ENCODE peak calls at places on chromosomes 4 and X, in nine cellular contexts. R is left ventricle myocardium inferior, X is spleen, O is uterus, H is body of pancreas, J is lung, D is transverse colon, A is tibial nerve, E is prostate gland. Z is an unnamed sample. For H3K9me3 and H3K4me1, the result is how much of the 10 kb centered on the place peaks cover.

GRCh38 chr4:173538148-173538902 is 8.3 kb upstream of the HAND2 start:
- DNase-seq in D (no peak), J (no peak), A (no peak), X (peak), E (no peak), H (no peak), O (peak), R (peak), Z (no peak)

GRCh38 chrX:7263330-7263729 is 115.4 kb upstream of the PUDP start:
- DNase-seq in X (no peak), A (no peak), J (no peak), D (no peak), H (no peak), O (no peak), R (no peak), E (no peak), Z (no peak)

GRCh38 chr4:76306882-76307669 is 543 bp downstream of the STBD1 start:
- DNase-seq in H (peak), J (peak), R (peak), O (peak), A (no peak), E (peak), X (peak), D (peak), Z (peak)

GRCh38 chr4:107279729-107280128 is 243.6 kb upstream of the DKK2 start:
- DNase-seq in H (no peak), J (no peak), E (no peak), R (no peak), X (no peak), D (no peak), A (no peak), O (no peak), Z (peak)

GRCh38 chr4:86452323-86452995 is 92.6 kb upstream of the MAPK10 start:
- DNase-seq in O (peak), X (no peak), E (no peak), H (no peak), D (no peak), A (no peak), J (no peak), R (no peak), Z (no peak)

GRCh38 chr4:177128306-177128705 is 181.4 kb upstream of the NEIL3 start:
- DNase-seq in R (no peak), X (no peak), H (no peak), D (no peak), J (no peak), A (no peak), O (no peak), E (no peak), Z (no peak)

GRCh38 chrX:19389217-19389616 is 45.5 kb downstream of the PDHA1 start:
- DNase-seq in R (no peak), J (no peak), E (no peak), A (no peak), X (no peak), O (no peak), H (no peak), D (no peak), Z (no peak)

GRCh38 chr4:77800483-77801259 is 18.5 kb downstream of the CNOT6L start:
- DNase-seq in R (no peak), A (no peak), D (no peak), O (no peak), J (no peak), E (no peak), X (no peak), H (no peak), Z (no peak)

GRCh38 chr4:78659264-78659663 is 107.7 kb downstream of the ANXA3 start:
- DNase-seq in H (no peak), J (no peak), D (no peak), E (no peak), X (no peak), A (no peak), O (no peak), R (no peak), Z (no peak)

GRCh38 chr4:6444587-6444986 is 27.8 kb downstream of the PPP2R2C start:
- DNase-seq in O (no peak), J (no peak), D (no peak), R (no peak), E (no peak), A (no peak), X (no peak), H (no peak), Z (no peak)

GRCh38 chr4:73683033-73683432 is 57.3 kb upstream of the CXCL8 start:
- DNase-seq in A (no peak), E (no peak), J (no peak), R (no peak), H (no peak), O (no peak), X (no peak), D (no peak), Z (no peak)

GRCh38 chrX:10634681-10635161 is 14.3 kb upstream of the MID1 start:
- DNase-seq in R (no peak), A (no peak), O (peak), H (no peak), E (no peak), J (no peak), D (no peak), X (no peak), Z (peak)

GRCh38 chrX:5650904-5651303 is 577.8 kb downstream of the NLGN4X start:
- DNase-seq in D (no peak), J (no peak), H (no peak), X (no peak), O (no peak), A (no peak), E (no peak), R (no peak), Z (no peak)

GRCh38 chrX:4320436-4320947 is 607.0 kb upstream of the PRKX start:
- DNase-seq in O (no peak), J (no peak), X (no peak), A (no peak), R (no peak), E (no peak), H (no peak), D (no peak), Z (no peak)

GRCh38 chrX:48996969-48997368 is 5.1 kb downstream of the GRIPAP1 start:
- DNase-seq in A (no peak), E (no peak), J (no peak), X (no peak), O (no peak), H (no peak), D (no peak), R (no peak), Z (no peak)

GRCh38 chr4:137015759-137016409 is 516.4 kb downstream of the PCDH18 start:
- DNase-seq in O (no peak), E (no peak), D (no peak), H (no peak), X (no peak), R (no peak), J (no peak), A (no peak), Z (no peak)

GRCh38 chrX:151958101-151958500 is 16.4 kb downstream of the GABRE start:
- DNase-seq in X (no peak), R (no peak), E (no peak), D (no peak), A (no peak), J (no peak), O (no peak), H (no peak), Z (no peak)

DNA sequence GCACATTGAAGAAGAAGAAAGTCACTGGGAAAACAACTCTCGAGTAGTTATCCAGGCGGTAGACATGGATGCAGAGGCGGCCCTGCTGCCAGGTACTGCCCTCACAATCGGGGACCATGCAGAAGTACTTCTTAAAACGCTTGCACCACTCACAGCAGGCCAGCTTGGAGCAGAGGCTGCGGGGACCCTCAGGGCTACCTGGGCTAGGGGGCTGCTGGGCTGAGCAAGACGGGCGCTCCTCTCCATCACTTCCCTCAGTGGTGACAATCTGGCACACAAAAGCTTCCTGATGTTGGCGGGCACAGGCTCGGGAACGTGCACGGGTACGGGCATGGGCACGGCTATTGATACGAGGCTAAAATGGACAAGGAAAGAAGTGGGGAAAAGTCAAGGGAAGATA is 19.7 kb downstream of the GABRE start:
- DNase-seq in J (no peak), H (no peak), E (no peak), O (no peak), X (no peak), D (no peak), R (no peak), A (no peak), Z (no peak)
- H3K9me3 ChIP-seq in J (under half), H (under half), E (under half), O (under half), X (under half), D (under half), R (under half), A (under half), Z (under half)

GRCh38 chr4:48943387-48943786 is 36.8 kb upstream of the OCIAD2 start:
- DNase-seq in O (no peak), H (no peak), X (no peak), D (no peak), J (no peak), E (no peak), A (no peak), R (no peak), Z (no peak)

GRCh38 chr4:48945981-48946380 is 39.4 kb upstream of the OCIAD2 start:
- DNase-seq in E (no peak), R (no peak), X (no peak), H (no peak), O (no peak), J (no peak), A (no peak), D (no peak), Z (no peak)

GRCh38 chr4:48947731-48948130 is 38.3 kb upstream of the CWH43 start:
- DNase-seq in E (no peak), A (no peak), D (no peak), O (no peak), H (no peak), X (no peak), J (no peak), R (no peak), Z (no peak)

GRCh38 chr4:48944252-48944651 is 37.7 kb upstream of the OCIAD2 start:
- DNase-seq in E (no peak), O (no peak), J (no peak), X (no peak), D (peak), R (no peak), H (no peak), A (no peak), Z (no peak)

DNA sequence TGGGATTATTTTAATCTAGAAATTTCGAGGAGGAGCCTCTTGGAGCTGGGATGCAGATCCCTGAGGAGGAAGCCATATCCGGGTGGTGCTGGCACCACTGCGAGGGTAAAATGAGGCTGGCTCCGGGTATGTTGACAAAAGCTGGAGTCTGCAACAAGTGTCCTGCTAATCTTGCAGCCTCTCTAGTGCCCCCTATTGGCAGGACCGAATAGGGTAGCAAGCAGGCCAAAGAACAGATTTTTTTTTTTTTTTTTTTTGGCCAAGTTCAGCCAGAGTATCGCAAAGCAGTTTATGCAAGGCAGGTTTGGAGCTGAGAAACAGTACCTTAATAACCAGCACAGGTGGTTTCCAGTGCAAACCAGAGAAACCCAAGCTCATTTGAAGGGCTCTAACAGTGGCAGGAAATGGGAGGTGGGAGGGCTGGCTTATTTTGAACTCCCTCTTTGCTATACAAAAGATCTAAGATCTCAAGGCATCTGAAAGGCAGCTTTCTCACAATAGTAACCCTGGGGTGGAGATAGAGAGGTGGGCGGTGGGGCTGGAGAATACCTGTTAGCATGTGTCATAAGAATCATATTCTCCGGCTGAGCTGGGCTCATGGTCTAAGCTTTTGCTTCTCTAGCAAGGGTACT is 38.2 kb upstream of the OCIAD2 start:
- DNase-seq in X (no peak), A (no peak), R (no peak), O (no peak), H (no peak), D (peak), J (no peak), E (no peak), Z (no peak)
- H3K4me1 ChIP-seq in X (under half), A (under half), R (under half), O (under half), H (under half), D (under half), J (under half), E (under half), Z (under half)

GRCh38 chrX:132861076-132861475 is 97.4 kb downstream of the HS6ST2 start:
- DNase-seq in O (no peak), D (no peak), H (no peak), E (no peak), X (no peak), R (no peak), J (no peak), A (no peak), Z (no peak)

GRCh38 chrX:132853040-132853439 is 105.4 kb downstream of the HS6ST2 start:
- DNase-seq in X (no peak), R (no peak), E (no peak), H (no peak), A (no peak), J (no peak), O (no peak), D (no peak), Z (no peak)

GRCh38 chrX:132855760-132856341 is 102.6 kb downstream of the HS6ST2 start:
- DNase-seq in X (no peak), J (no peak), H (no peak), A (no peak), D (no peak), R (no peak), O (no peak), E (no peak), Z (no peak)

GRCh38 chrX:132860200-132860599 is 98.2 kb downstream of the HS6ST2 start:
- DNase-seq in A (no peak), J (no peak), D (no peak), X (no peak), O (no peak), H (no peak), E (no peak), R (no peak), Z (no peak)

GRCh38 chrX:132858018-132858417 is 100.4 kb downstream of the HS6ST2 start:
- DNase-seq in A (no peak), X (no peak), D (no peak), J (no peak), O (no peak), R (no peak), E (no peak), H (no peak), Z (no peak)
- H3K27ac ChIP-seq in A (no peak), X (no peak), D (no peak), J (no peak), O (no peak), R (no peak), E (no peak), H (no peak), Z (no peak)

DNA sequence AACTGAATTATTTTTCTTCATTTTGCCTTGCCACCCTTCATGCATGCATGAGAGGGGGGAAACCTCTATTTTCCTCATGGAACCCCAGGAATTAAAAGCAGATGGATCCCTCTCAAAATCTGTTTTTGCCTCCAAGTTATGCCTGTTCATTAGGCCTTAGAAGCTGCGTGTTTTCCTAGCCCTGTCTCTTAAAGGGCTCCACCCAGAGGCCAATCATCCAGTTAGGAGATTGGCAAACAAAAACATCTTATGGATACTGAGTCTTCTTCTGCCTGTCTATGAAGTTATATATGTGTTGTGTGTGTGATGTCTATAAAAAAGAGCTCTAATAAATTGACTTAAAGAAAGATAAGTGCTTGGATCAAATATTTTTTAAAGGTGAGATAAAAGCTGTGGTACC is 142.9 kb downstream of the ANAPC10 start:
- DNase-seq in R (no peak), D (no peak), O (no peak), H (no peak), X (no peak), A (no peak), J (no peak), E (no peak), Z (no peak)
- H3K9me3 ChIP-seq in R (half or more), D (under half), O (under half), H (under half), X (under half), A (under half), J (under half), E (under half), Z (under half)

GRCh38 chr4:10117424-10118354 is 1.1 kb upstream of the WDR1 start:
- DNase-seq in X (no peak), D (peak), O (peak), A (no peak), J (peak), R (no peak), H (no peak), E (no peak), Z (no peak)
- H3K4me1 ChIP-seq in X (half or more), D (half or more), O (under half), A (under half), J (under half), R (under half), H (under half), E (under half), Z (under half)

GRCh38 chr4:151921811-151922210 is 161.0 kb upstream of the GATB start:
- DNase-seq in A (no peak), E (no peak), H (no peak), X (no peak), J (no peak), D (no peak), O (no peak), R (no peak), Z (peak)
- H3K27ac ChIP-seq in A (no peak), E (no peak), H (no peak), X (no peak), J (no peak), D (no peak), O (no peak), R (no peak), Z (peak)

GRCh38 chrX:142998447-142999208 is 27.1 kb upstream of the SPANXN4 start:
- DNase-seq in E (no peak), R (no peak), J (no peak), X (no peak), A (no peak), H (no peak), D (no peak), O (no peak), Z (no peak)
- H3K9me3 ChIP-seq in E (under half), R (under half), J (under half), X (under half), A (under half), H (under half), D (under half), O (under half), Z (under half)

GRCh38 chr4:169070071-169070894 is 60.2 kb upstream of the CBR4 start:
- DNase-seq in D (peak), A (no peak), O (peak), J (peak), H (peak), X (no peak), R (peak), E (peak), Z (peak)

GRCh38 chr4:169074117-169074516 is 64.1 kb upstream of the CBR4 start:
- DNase-seq in R (no peak), E (no peak), O (no peak), D (no peak), J (no peak), A (no peak), X (no peak), H (no peak), Z (no peak)

GRCh38 chr4:169070895-169071218 is 60.8 kb upstream of the CBR4 start:
- DNase-seq in E (peak), X (no peak), J (peak), H (peak), R (no peak), O (no peak), D (peak), A (no peak), Z (no peak)

GRCh38 chr4:169068423-169068822 is 58.4 kb upstream of the CBR4 start:
- DNase-seq in O (no peak), J (no peak), R (no peak), A (no peak), D (no peak), X (no peak), E (no peak), H (no peak), Z (no peak)

GRCh38 chr4:169071781-169072180 is 61.7 kb upstream of the CBR4 start:
- DNase-seq in E (no peak), O (no peak), X (no peak), D (no peak), J (no peak), A (no peak), R (no peak), H (no peak), Z (no peak)
- H3K4me1 ChIP-seq in E (under half), O (under half), X (under half), D (under half), J (under half), A (under half), R (under half), H (under half), Z (under half)

DNA sequence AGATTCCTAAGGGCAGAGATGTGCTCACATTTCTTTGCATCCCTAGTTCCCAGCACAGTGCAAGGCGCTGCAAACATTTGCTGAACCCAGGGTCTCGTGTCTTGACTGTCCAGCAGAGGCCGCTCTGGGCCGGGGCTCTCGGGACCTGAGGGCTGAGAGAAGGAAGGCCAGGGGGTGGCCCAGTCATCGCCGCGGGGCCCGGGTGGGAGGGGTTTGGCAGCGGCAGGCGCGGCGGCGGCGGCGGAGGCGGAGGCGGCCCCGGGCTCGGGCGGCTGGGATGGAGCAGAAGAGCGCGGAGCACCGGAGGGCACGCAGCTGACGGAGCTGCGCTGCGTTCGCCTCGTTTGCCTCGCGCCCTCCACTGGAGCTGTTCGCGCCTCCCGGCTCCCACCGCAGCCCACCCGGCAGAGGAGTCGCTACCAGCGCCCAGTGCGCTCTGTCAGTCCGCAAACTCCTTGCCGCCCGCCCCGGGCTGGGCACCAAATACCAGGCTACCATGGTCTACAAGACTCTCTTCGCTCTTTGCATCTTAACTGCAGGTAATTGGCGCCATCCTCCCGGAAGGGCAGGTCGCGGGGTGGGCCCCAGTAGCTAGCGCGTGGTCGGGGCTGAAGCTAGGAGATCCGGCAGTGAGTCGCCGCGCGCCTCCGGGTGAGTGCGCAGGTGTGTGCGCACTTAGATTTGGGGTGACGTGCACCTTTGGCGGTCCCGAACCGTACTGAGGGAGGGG is at the start of gene PARM1:
- DNase-seq in E (peak), J (peak), O (peak), X (peak), A (peak), D (peak), R (peak), H (peak), Z (peak)
- H3K27ac ChIP-seq in E (peak), J (peak), O (peak), X (peak), A (no peak), D (peak), R (peak), H (peak), Z (no peak)

GRCh38 chr4:183986645-183987528 is 81.8 kb downstream of the STOX2 start:
- DNase-seq in X (no peak), D (no peak), H (no peak), R (no peak), J (no peak), E (no peak), A (no peak), O (no peak), Z (no peak)

GRCh38 chr4:183989471-183989870 is 84.4 kb downstream of the STOX2 start:
- DNase-seq in J (no peak), H (no peak), E (no peak), X (no peak), O (no peak), R (no peak), A (no peak), D (no peak), Z (no peak)

GRCh38 chr4:183988874-183989273 is 83.8 kb downstream of the STOX2 start:
- DNase-seq in D (no peak), A (no peak), O (no peak), H (no peak), E (no peak), R (no peak), X (no peak), J (no peak), Z (no peak)

GRCh38 chr4:183987987-183988392 is 82.9 kb downstream of the STOX2 start:
- DNase-seq in H (peak), R (peak), J (peak), D (peak), X (no peak), E (peak), A (peak), O (peak), Z (peak)

GRCh38 chr4:183987529-183987946 is 82.4 kb downstream of the STOX2 start:
- DNase-seq in J (peak), D (peak), H (peak), A (peak), R (peak), E (peak), O (peak), X (no peak), Z (peak)
- H3K9me3 ChIP-seq in J (under half), D (under half), H (under half), A (under half), R (under half), E (under half), O (under half), X (under half), Z (under half)